ENCODE peak calls at places on chromosomes 4 and X, in five cellular contexts. N, O, B, Q and P are unnamed samples.

GRCh38 chrX:23898412-23898959 is 9.3 kb downstream of the APOO start:
- DNase-seq in N (no peak), O (no peak), B (no peak), Q (peak; percentile 49), P (no peak)

GRCh38 chrX:100636321-100636991 is at the start of gene TSPAN6:
- DNase-seq in N (peak; percentile 96), O (no peak), B (peak; percentile 80), Q (peak; percentile 84), P (peak; percentile 57)

GRCh38 chrX:122091571-122091970 is 1044.2 kb downstream of the GLUD2 start:
- DNase-seq in N (no peak), O (no peak), B (no peak), Q (no peak), P (no peak)

GRCh38 chrX:155865193-155865592 is 16.0 kb upstream of the VAMP7 start:
- DNase-seq in N (no peak), O (no peak), B (no peak), Q (no peak), P (no peak)

GRCh38 chr4:38184404-38184803 is 224.2 kb downstream of the PTTG2 start:
- DNase-seq in N (no peak), O (no peak), B (no peak), Q (peak; percentile 28), P (no peak)

GRCh38 chr4:139245590-139245989 is 34.4 kb downstream of the MGARP start:
- DNase-seq in N (no peak), O (no peak), B (no peak), Q (peak; percentile 11), P (no peak)

GRCh38 chrX:111467896-111468295 is 43.5 kb upstream of the SERTM2 start:
- DNase-seq in N (no peak), O (no peak), B (peak; percentile 6), Q (no peak), P (no peak)

GRCh38 chr4:6387946-6388345 is 84.5 kb downstream of the PPP2R2C start:
- DNase-seq in N (no peak), O (no peak), B (no peak), Q (no peak), P (no peak)

GRCh38 chr4:72006576-72006975 is 25.2 kb upstream of the NPFFR2 start:
- DNase-seq in N (no peak), O (no peak), B (peak; percentile 35), Q (peak; percentile 8), P (peak; percentile 30)

GRCh38 chr4:5215321-5215720 is 164.0 kb downstream of the STK32B start:
- DNase-seq in N (no peak), O (no peak), B (no peak), Q (no peak), P (no peak)

GRCh38 chrX:24482823-24483410 is 17.8 kb downstream of the PDK3 start:
- DNase-seq in N (no peak), O (no peak), B (no peak), Q (no peak), P (no peak)

GRCh38 chr4:173332963-173333657 is 1.0 kb downstream of the HMGB2 start:
- DNase-seq in N (peak; percentile 39), O (no peak), B (no peak), Q (no peak), P (no peak)

GRCh38 chrX:31670245-31670644 is 598.4 kb upstream of the FTHL17 start:
- DNase-seq in N (peak; percentile 15), O (no peak), B (no peak), Q (peak; percentile 65), P (no peak)

GRCh38 chr4:100721490-100721889 is 203.7 kb upstream of the EMCN start:
- DNase-seq in N (no peak), O (no peak), B (no peak), Q (no peak), P (no peak)

GRCh38 chr4:26916195-26916594 is 55.6 kb downstream of the STIM2 start:
- DNase-seq in N (no peak), O (no peak), B (peak; percentile 15), Q (no peak), P (no peak)

GRCh38 chrX:124086411-124086810 is 124.9 kb downstream of the STAG2 start:
- DNase-seq in N (no peak), O (no peak), B (no peak), Q (no peak), P (no peak)

GRCh38 chr4:187475901-187476300 is 519.7 kb upstream of the ZFP42 start:
- DNase-seq in N (no peak), O (no peak), B (no peak), Q (no peak), P (no peak)

GRCh38 chr4:95761441-95761840 is 78.5 kb upstream of the PDHA2 start:
- DNase-seq in N (no peak), O (no peak), B (peak; percentile 38), Q (peak; percentile 51), P (peak; percentile 6)

GRCh38 chr4:188934320-188934975 is 795.2 kb downstream of the TRIML1 start:
- DNase-seq in N (no peak), O (peak; percentile 16), B (peak; percentile 66), Q (no peak), P (peak; percentile 51)

GRCh38 chr4:139988863-139989765 is 164.9 kb downstream of the MAML3 start:
- DNase-seq in N (peak; percentile 68), O (peak; percentile 54), B (peak; percentile 87), Q (peak; percentile 98), P (peak; percentile 78)

GRCh38 chr4:160202802-160203201 is 1099.9 kb downstream of the RAPGEF2 start:
- DNase-seq in N (no peak), O (no peak), B (peak; percentile 82), Q (no peak), P (no peak)

GRCh38 chr4:123564758-123565346 is 168.3 kb downstream of the SPRY1 start:
- DNase-seq in N (peak; percentile 66), O (no peak), B (peak; percentile 50), Q (peak; percentile 90), P (peak; percentile 27)

GRCh38 chr4:145773581-145774234 is 93.8 kb downstream of the C4orf51 start:
- DNase-seq in N (no peak), O (no peak), B (peak; percentile 7), Q (no peak), P (no peak)

GRCh38 chr4:66169341-66169740 is 499.1 kb upstream of the EPHA5 start:
- DNase-seq in N (no peak), O (no peak), B (peak; percentile 19), Q (no peak), P (no peak)